ENCODE peak calls at places on chromosomes 13 and 19, in four cellular contexts. D, I, R and T are unnamed samples.

GRCh38 chr13:111480976-111481375 is 160.5 kb downstream of the TEX29 start:
- DNase-seq in D (no peak), I (no peak), R (no peak), T (no peak)

GRCh38 chr19:53132231-53132991 is at the start of gene ZNF415:
- DNase-seq in D (no peak), I (peak), R (no peak), T (peak)

GRCh38 chr19:6503407-6504201 is 1.5 kb upstream of the TUBB4A start:
- DNase-seq in R (no peak), I (no peak), D (no peak), T (no peak)

GRCh38 chr13:112693831-112694497 is 4.1 kb downstream of the ATP11A start:
- DNase-seq in R (no peak), D (peak), I (no peak), T (no peak)

GRCh38 chr13:53206455-53206854 is 177.8 kb downstream of the OLFM4 start:
- DNase-seq in D (peak), R (no peak), I (no peak), T (peak)

GRCh38 chr13:37811441-37811840 is 58.1 kb downstream of the TRPC4 start:
- DNase-seq in D (no peak), R (no peak), I (no peak), T (no peak)

GRCh38 chr19:47766670-47767069 is 11.8 kb upstream of the SELENOW start:
- DNase-seq in D (no peak), R (no peak), I (no peak), T (no peak)

GRCh38 chr13:35552172-35552844 is 75.8 kb upstream of the MAB21L1 start:
- DNase-seq in R (no peak), D (no peak), I (no peak), T (no peak)